ENCODE peak calls at places on chromosomes 6 and 20, in six cellular contexts. One of them, this sample, is unnamed.

GRCh38 chr6:6885521-6886088 is 222.2 kb upstream of the RREB1 start:
- DNase-seq in dorsolateral prefrontal cortex: peak
- DNase-seq in OCI-LY7: no peak
- DNase-seq in cardiac fibroblast: no peak
- DNase-seq in choroid plexus epithelial cell: peak
- DNase-seq in heart left ventricle: peak
- DNase-seq in this sample: no peak

GRCh38 chr6:34272022-34272926 is 23.5 kb upstream of the SMIM29 start:
- DNase-seq in dorsolateral prefrontal cortex: no peak
- DNase-seq in OCI-LY7: no peak
- DNase-seq in cardiac fibroblast: no peak
- DNase-seq in choroid plexus epithelial cell: no peak
- DNase-seq in heart left ventricle: peak
- DNase-seq in this sample: no peak

GRCh38 chr6:106194949-106195919 is 109.1 kb downstream of the PRDM1 start:
- DNase-seq in dorsolateral prefrontal cortex: no peak
- DNase-seq in OCI-LY7: no peak
- DNase-seq in cardiac fibroblast: peak
- DNase-seq in choroid plexus epithelial cell: peak
- DNase-seq in heart left ventricle: no peak
- DNase-seq in this sample: peak

GRCh38 chr20:41095110-41095969 is 42.0 kb upstream of the PLCG1 start:
- DNase-seq in dorsolateral prefrontal cortex: peak
- DNase-seq in OCI-LY7: peak
- DNase-seq in cardiac fibroblast: peak
- DNase-seq in choroid plexus epithelial cell: peak
- DNase-seq in heart left ventricle: peak
- DNase-seq in this sample: peak

GRCh38 chr20:1809121-1809520 is 86.1 kb upstream of the SIRPA start:
- DNase-seq in dorsolateral prefrontal cortex: no peak
- DNase-seq in OCI-LY7: no peak
- DNase-seq in cardiac fibroblast: peak
- DNase-seq in choroid plexus epithelial cell: peak
- DNase-seq in heart left ventricle: no peak
- DNase-seq in this sample: peak

GRCh38 chr6:111057074-111057752 is 30.1 kb upstream of the SLC16A10 start:
- DNase-seq in dorsolateral prefrontal cortex: no peak
- DNase-seq in OCI-LY7: peak
- DNase-seq in cardiac fibroblast: peak
- DNase-seq in choroid plexus epithelial cell: peak
- DNase-seq in heart left ventricle: no peak
- DNase-seq in this sample: peak

GRCh38 chr20:41205313-41205712 is 68.0 kb downstream of the PLCG1 start:
- DNase-seq in dorsolateral prefrontal cortex: peak
- DNase-seq in OCI-LY7: no peak
- DNase-seq in cardiac fibroblast: no peak
- DNase-seq in choroid plexus epithelial cell: no peak
- DNase-seq in heart left ventricle: peak
- DNase-seq in this sample: no peak

GRCh38 chr6:159693894-159694545 is 979 bp upstream of the SOD2 start:
- DNase-seq in dorsolateral prefrontal cortex: no peak
- DNase-seq in OCI-LY7: no peak
- DNase-seq in cardiac fibroblast: peak
- DNase-seq in choroid plexus epithelial cell: no peak
- DNase-seq in heart left ventricle: peak
- DNase-seq in this sample: peak

GRCh38 chr6:132362318-132363185 is 38.7 kb downstream of the MOXD1 start:
- DNase-seq in dorsolateral prefrontal cortex: no peak
- DNase-seq in OCI-LY7: no peak
- DNase-seq in cardiac fibroblast: peak
- DNase-seq in choroid plexus epithelial cell: no peak
- DNase-seq in heart left ventricle: no peak
- DNase-seq in this sample: peak

GRCh38 chr6:37480118-37480736 is 19.5 kb downstream of the CCDC167 start:
- DNase-seq in dorsolateral prefrontal cortex: no peak
- DNase-seq in OCI-LY7: no peak
- DNase-seq in cardiac fibroblast: no peak
- DNase-seq in choroid plexus epithelial cell: no peak
- DNase-seq in heart left ventricle: no peak
- DNase-seq in this sample: no peak

GRCh38 chr6:113011803-113012202 is 664.7 kb downstream of the RFPL4B start:
- DNase-seq in dorsolateral prefrontal cortex: no peak
- DNase-seq in OCI-LY7: no peak
- DNase-seq in cardiac fibroblast: peak
- DNase-seq in choroid plexus epithelial cell: peak
- DNase-seq in heart left ventricle: no peak
- DNase-seq in this sample: peak

GRCh38 chr6:118864330-118865166 is 29.4 kb upstream of the ASF1A start:
- DNase-seq in dorsolateral prefrontal cortex: no peak
- DNase-seq in OCI-LY7: no peak
- DNase-seq in cardiac fibroblast: peak
- DNase-seq in choroid plexus epithelial cell: peak
- DNase-seq in heart left ventricle: no peak
- DNase-seq in this sample: peak

GRCh38 chr6:170114187-170114945 is 176.5 kb downstream of the DLL1 start:
- DNase-seq in dorsolateral prefrontal cortex: no peak
- DNase-seq in OCI-LY7: no peak
- DNase-seq in cardiac fibroblast: no peak
- DNase-seq in choroid plexus epithelial cell: no peak
- DNase-seq in heart left ventricle: peak
- DNase-seq in this sample: no peak

GRCh38 chr6:32151885-32152311 is at the start of gene PRRT1:
- DNase-seq in dorsolateral prefrontal cortex: no peak
- DNase-seq in OCI-LY7: no peak
- DNase-seq in cardiac fibroblast: no peak
- DNase-seq in choroid plexus epithelial cell: no peak
- DNase-seq in heart left ventricle: no peak
- DNase-seq in this sample: no peak

GRCh38 chr6:14682821-14683220 is 563.0 kb upstream of the JARID2 start:
- DNase-seq in dorsolateral prefrontal cortex: no peak
- DNase-seq in OCI-LY7: no peak
- DNase-seq in cardiac fibroblast: peak
- DNase-seq in choroid plexus epithelial cell: peak
- DNase-seq in heart left ventricle: no peak
- DNase-seq in this sample: peak

GRCh38 chr6:132465530-132466485 is 47.1 kb downstream of the STX7 start:
- DNase-seq in dorsolateral prefrontal cortex: no peak
- DNase-seq in OCI-LY7: peak
- DNase-seq in cardiac fibroblast: no peak
- DNase-seq in choroid plexus epithelial cell: no peak
- DNase-seq in heart left ventricle: no peak
- DNase-seq in this sample: no peak

GRCh38 chr20:33995053-33995816 is 1.5 kb downstream of the RALY start:
- DNase-seq in dorsolateral prefrontal cortex: no peak
- DNase-seq in OCI-LY7: peak
- DNase-seq in cardiac fibroblast: peak
- DNase-seq in choroid plexus epithelial cell: peak
- DNase-seq in heart left ventricle: no peak
- DNase-seq in this sample: peak

GRCh38 chr6:33191383-33192104 is 723 bp downstream of the COL11A2 start:
- DNase-seq in dorsolateral prefrontal cortex: no peak
- DNase-seq in OCI-LY7: no peak
- DNase-seq in cardiac fibroblast: no peak
- DNase-seq in choroid plexus epithelial cell: no peak
- DNase-seq in heart left ventricle: no peak
- DNase-seq in this sample: no peak

DNA sequence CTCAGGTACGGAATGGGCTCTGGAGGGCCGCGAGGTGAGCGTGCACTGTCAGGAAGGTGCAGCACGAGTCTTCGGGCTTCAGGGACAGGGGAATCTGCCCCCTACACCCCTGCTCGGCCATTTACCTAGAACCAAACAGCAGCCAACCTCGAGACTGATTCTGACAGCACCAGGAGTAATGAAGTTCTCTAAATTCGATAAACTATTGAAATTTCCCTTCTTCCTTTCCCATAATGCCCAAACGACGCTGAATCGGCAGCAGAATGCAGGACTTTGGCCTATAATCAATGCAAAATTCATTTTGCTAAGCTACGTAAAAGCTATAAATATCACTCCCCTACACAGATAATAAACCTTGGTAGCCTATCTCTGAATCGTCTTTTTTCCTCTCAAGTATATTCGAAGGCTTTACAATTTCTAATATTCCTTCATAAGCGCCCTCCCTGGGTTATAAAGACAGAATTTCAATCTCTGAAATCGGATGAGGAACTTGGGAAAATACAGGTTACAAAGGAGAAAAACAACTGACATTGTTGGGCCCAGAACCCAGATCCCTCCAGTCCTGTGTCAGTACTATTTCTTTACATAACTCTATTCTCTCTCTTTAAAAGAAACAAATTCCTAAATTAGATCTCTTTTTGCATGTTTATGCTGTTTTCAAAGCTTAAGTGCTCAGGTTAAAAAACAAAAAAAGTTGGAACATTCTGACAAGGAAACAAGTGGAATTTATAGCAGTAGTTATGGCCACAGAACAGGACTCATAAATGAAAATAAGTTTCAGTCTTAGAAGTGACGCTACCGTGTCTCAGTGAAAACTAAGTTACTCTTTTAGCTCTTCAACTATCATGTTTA is 84.7 kb downstream of the SESN1 start:
- DNase-seq in dorsolateral prefrontal cortex: no peak
- DNase-seq in OCI-LY7: no peak
- DNase-seq in cardiac fibroblast: no peak
- DNase-seq in choroid plexus epithelial cell: no peak
- DNase-seq in heart left ventricle: no peak
- DNase-seq in this sample: no peak
- H3K4me3 ChIP-seq in dorsolateral prefrontal cortex: peak
- H3K4me3 ChIP-seq in OCI-LY7: peak
- H3K4me3 ChIP-seq in cardiac fibroblast: peak
- H3K4me3 ChIP-seq in choroid plexus epithelial cell: peak
- H3K4me3 ChIP-seq in heart left ventricle: peak
- H3K4me3 ChIP-seq in this sample: peak

GRCh38 chr6:142914371-142914770 is 30.6 kb downstream of the HIVEP2 start:
- DNase-seq in dorsolateral prefrontal cortex: no peak
- DNase-seq in OCI-LY7: no peak
- DNase-seq in cardiac fibroblast: no peak
- DNase-seq in choroid plexus epithelial cell: no peak
- DNase-seq in heart left ventricle: no peak
- DNase-seq in this sample: no peak

GRCh38 chr6:142912125-142912524 is 32.9 kb downstream of the HIVEP2 start:
- DNase-seq in dorsolateral prefrontal cortex: no peak
- DNase-seq in OCI-LY7: no peak
- DNase-seq in cardiac fibroblast: no peak
- DNase-seq in choroid plexus epithelial cell: no peak
- DNase-seq in heart left ventricle: no peak
- DNase-seq in this sample: no peak

GRCh38 chr6:142915129-142915697 is 29.8 kb downstream of the HIVEP2 start:
- DNase-seq in dorsolateral prefrontal cortex: no peak
- DNase-seq in OCI-LY7: no peak
- DNase-seq in cardiac fibroblast: no peak
- DNase-seq in choroid plexus epithelial cell: no peak
- DNase-seq in heart left ventricle: no peak
- DNase-seq in this sample: peak

GRCh38 chr6:142913036-142913510 is 31.9 kb downstream of the HIVEP2 start:
- DNase-seq in dorsolateral prefrontal cortex: no peak
- DNase-seq in OCI-LY7: no peak
- DNase-seq in cardiac fibroblast: no peak
- DNase-seq in choroid plexus epithelial cell: no peak
- DNase-seq in heart left ventricle: no peak
- DNase-seq in this sample: no peak

DNA sequence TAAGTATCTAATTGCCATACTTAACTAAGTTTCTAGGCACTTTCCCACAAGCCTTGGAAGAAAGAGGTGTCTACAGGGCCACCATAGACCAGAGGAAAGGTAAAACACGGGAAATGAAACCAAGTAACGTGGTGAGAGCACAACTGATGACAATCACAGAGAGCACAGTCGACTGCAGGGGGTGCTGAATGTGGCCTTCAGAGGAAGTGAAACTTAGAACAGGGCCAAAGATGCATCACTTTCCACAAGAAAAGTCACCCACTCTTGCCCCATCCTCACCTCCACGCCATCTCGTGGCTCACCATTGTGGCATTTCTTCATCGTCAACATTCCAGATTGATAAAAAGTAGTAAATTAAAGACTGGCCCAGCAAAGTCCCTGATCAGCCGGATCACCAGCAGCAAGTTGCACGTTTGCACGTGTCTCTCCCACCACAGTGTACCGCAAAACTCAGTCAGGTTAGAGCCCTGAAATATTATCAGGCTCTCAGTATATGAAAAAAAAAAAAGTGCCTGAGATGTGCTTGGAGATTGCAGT is 31.4 kb downstream of the HIVEP2 start:
- DNase-seq in dorsolateral prefrontal cortex: no peak
- DNase-seq in OCI-LY7: peak
- DNase-seq in cardiac fibroblast: no peak
- DNase-seq in choroid plexus epithelial cell: no peak
- DNase-seq in heart left ventricle: no peak
- DNase-seq in this sample: no peak
- H3K4me3 ChIP-seq in dorsolateral prefrontal cortex: no peak
- H3K4me3 ChIP-seq in OCI-LY7: peak
- H3K4me3 ChIP-seq in cardiac fibroblast: no peak
- H3K4me3 ChIP-seq in choroid plexus epithelial cell: no peak
- H3K4me3 ChIP-seq in heart left ventricle: no peak
- H3K4me3 ChIP-seq in this sample: no peak

GRCh38 chr6:1593286-1593957 is 16.3 kb upstream of the FOXC1 start:
- DNase-seq in dorsolateral prefrontal cortex: no peak
- DNase-seq in OCI-LY7: no peak
- DNase-seq in cardiac fibroblast: no peak
- DNase-seq in choroid plexus epithelial cell: no peak
- DNase-seq in heart left ventricle: no peak
- DNase-seq in this sample: no peak
- H3K4me3 ChIP-seq in dorsolateral prefrontal cortex: no peak
- H3K4me3 ChIP-seq in OCI-LY7: no peak
- H3K4me3 ChIP-seq in cardiac fibroblast: no peak
- H3K4me3 ChIP-seq in choroid plexus epithelial cell: no peak
- H3K4me3 ChIP-seq in heart left ventricle: no peak
- H3K4me3 ChIP-seq in this sample: no peak

GRCh38 chr6:26596579-26597388 is at the start of gene ABT1:
- DNase-seq in dorsolateral prefrontal cortex: peak
- DNase-seq in OCI-LY7: peak
- DNase-seq in cardiac fibroblast: peak
- DNase-seq in choroid plexus epithelial cell: peak
- DNase-seq in heart left ventricle: peak
- DNase-seq in this sample: peak

GRCh38 chr6:26597389-26597766 is 625 bp downstream of the ABT1 start:
- DNase-seq in dorsolateral prefrontal cortex: no peak
- DNase-seq in OCI-LY7: no peak
- DNase-seq in cardiac fibroblast: no peak
- DNase-seq in choroid plexus epithelial cell: no peak
- DNase-seq in heart left ventricle: no peak
- DNase-seq in this sample: no peak

GRCh38 chr6:26598267-26598666 is 1.5 kb downstream of the ABT1 start:
- DNase-seq in dorsolateral prefrontal cortex: no peak
- DNase-seq in OCI-LY7: no peak
- DNase-seq in cardiac fibroblast: no peak
- DNase-seq in choroid plexus epithelial cell: no peak
- DNase-seq in heart left ventricle: no peak
- DNase-seq in this sample: no peak

GRCh38 chr6:26599134-26599533 is 2.4 kb downstream of the ABT1 start:
- DNase-seq in dorsolateral prefrontal cortex: no peak
- DNase-seq in OCI-LY7: no peak
- DNase-seq in cardiac fibroblast: no peak
- DNase-seq in choroid plexus epithelial cell: no peak
- DNase-seq in heart left ventricle: no peak
- DNase-seq in this sample: no peak

DNA sequence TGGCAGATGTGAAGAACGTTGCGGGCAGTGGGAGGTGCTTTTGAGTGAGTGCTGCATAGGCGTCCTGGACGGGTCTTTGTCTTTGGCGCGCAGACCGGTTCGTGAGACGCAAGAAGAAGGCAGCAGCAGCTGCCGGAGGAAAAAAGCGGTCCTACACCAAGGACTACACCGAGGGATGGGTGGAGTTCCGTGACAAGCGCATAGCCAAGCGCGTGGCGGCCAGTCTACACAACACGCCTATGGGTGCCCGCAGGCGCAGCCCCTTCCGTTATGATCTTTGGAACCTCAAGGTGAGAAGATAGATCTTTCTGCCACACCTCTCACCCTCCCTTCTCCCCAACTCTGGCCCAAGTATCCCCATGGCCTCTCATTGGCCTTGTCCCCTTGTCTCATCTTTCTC is 1.1 kb downstream of the ABT1 start:
- DNase-seq in dorsolateral prefrontal cortex: no peak
- DNase-seq in OCI-LY7: no peak
- DNase-seq in cardiac fibroblast: no peak
- DNase-seq in choroid plexus epithelial cell: no peak
- DNase-seq in heart left ventricle: no peak
- DNase-seq in this sample: no peak
- H3K4me3 ChIP-seq in dorsolateral prefrontal cortex: peak
- H3K4me3 ChIP-seq in OCI-LY7: peak
- H3K4me3 ChIP-seq in cardiac fibroblast: peak
- H3K4me3 ChIP-seq in choroid plexus epithelial cell: peak
- H3K4me3 ChIP-seq in heart left ventricle: peak
- H3K4me3 ChIP-seq in this sample: peak